ENCODE peak calls at places on chromosomes 5 and 9, in seven cellular contexts. G is OCI-LY7, B is MM.1S, M is tibial artery, T is neural progenitor cell, J is uterus, X is ovary. W is an unnamed sample.

GRCh38 chr5:37807015-37807414 is 32.8 kb downstream of the GDNF start:
- DNase-seq in G (no peak), T (no peak), M (no peak), J (no peak), X (no peak), B (no peak), W (no peak)

GRCh38 chr9:33813712-33814641 is 3.0 kb upstream of the UBE2R2 start:
- DNase-seq in G (peak; percentile 78), J (no peak), B (peak; percentile 63), T (peak; percentile 33), M (no peak), X (no peak), W (no peak)

GRCh38 chr5:32259033-32259432 is 53.7 kb downstream of the MTMR12 start:
- DNase-seq in B (no peak), J (no peak), X (no peak), G (no peak), T (no peak), M (no peak), W (no peak)

GRCh38 chr5:125668904-125669303 is 754.3 kb upstream of the GRAMD2B start:
- DNase-seq in J (no peak), T (peak; percentile 78), G (peak; percentile 1), X (no peak), B (peak; percentile 76), M (no peak), W (no peak)

GRCh38 chr9:127919253-127919815 is 2.5 kb upstream of the ST6GALNAC4 start:
- DNase-seq in B (no peak), M (peak; percentile 97), T (no peak), X (peak; percentile 73), J (peak; percentile 94), G (no peak), W (peak; percentile 94)

GRCh38 chr9:137411670-137412380 is 11.1 kb downstream of the EXD3 start:
- DNase-seq in X (peak; percentile 87), T (no peak), B (peak; percentile 64), J (peak; percentile 79), M (peak; percentile 89), G (no peak), W (peak; percentile 86)

GRCh38 chr9:108161520-108161919 is 672.0 kb upstream of the KLF4 start:
- DNase-seq in G (no peak), J (no peak), B (no peak), T (no peak), X (no peak), M (no peak), W (no peak)

GRCh38 chr9:93061260-93061751 is 2.8 kb downstream of the SUSD3 start:
- DNase-seq in M (no peak), B (no peak), J (peak; percentile 62), G (no peak), T (no peak), X (peak; percentile 60), W (no peak)

GRCh38 chr5:142399899-142400298 is 75.1 kb upstream of the SPRY4 start:
- DNase-seq in M (no peak), T (no peak), J (no peak), G (no peak), B (no peak), X (no peak), W (no peak)

GRCh38 chr9:113530022-113530635 is 66.6 kb downstream of the RGS3 start:
- DNase-seq in J (no peak), B (peak; percentile 68), M (peak; percentile 40), T (no peak), X (no peak), G (no peak), W (no peak)

GRCh38 chr9:124894741-124895170 is 32.8 kb downstream of the ARPC5L start:
- DNase-seq in M (no peak), T (peak; percentile 55), J (no peak), G (peak; percentile 83), B (peak; percentile 37), X (no peak), W (no peak)

GRCh38 chr9:129252937-129253819 is 75.1 kb upstream of the IER5L start:
- DNase-seq in B (no peak), M (peak; percentile 91), X (peak; percentile 57), J (no peak), G (no peak), T (peak; percentile 41), W (no peak)

GRCh38 chr5:17001418-17001817 is 65.3 kb upstream of the MYO10 start:
- DNase-seq in J (no peak), M (no peak), G (no peak), T (no peak), B (no peak), X (no peak), W (no peak)

GRCh38 chr9:37897665-37898064 is 6.3 kb downstream of the SLC25A51 start:
- DNase-seq in J (no peak), B (no peak), G (no peak), T (no peak), M (no peak), X (no peak), W (no peak)

GRCh38 chr5:171953860-171954701 is 52.4 kb downstream of the FBXW11 start:
- DNase-seq in M (no peak), J (no peak), T (no peak), X (no peak), G (no peak), B (no peak), W (peak; percentile 74)

GRCh38 chr9:91395553-91396470 is 27.8 kb downstream of the NFIL3 start:
- DNase-seq in J (no peak), T (no peak), X (no peak), B (peak; percentile 63), G (peak; percentile 7), M (no peak), W (no peak)

GRCh38 chr9:27514551-27514950 is 9.5 kb upstream of the IFNK start:
- DNase-seq in M (no peak), J (no peak), G (no peak), T (no peak), B (no peak), X (peak; percentile 30), W (peak; percentile 77)

GRCh38 chr5:150113047-150113744 is 26.8 kb upstream of the CSF1R start:
- DNase-seq in T (no peak), X (no peak), G (no peak), J (no peak), M (peak; percentile 87), B (no peak), W (no peak)

GRCh38 chr5:88322785-88323184 is 54.1 kb upstream of the TMEM161B start:
- DNase-seq in B (no peak), G (no peak), J (no peak), X (no peak), T (no peak), M (no peak), W (no peak)

GRCh38 chr9:16030513-16031185 is 477.8 kb downstream of the CCDC171 start:
- DNase-seq in T (no peak), G (no peak), B (peak; percentile 59), X (no peak), M (no peak), J (no peak), W (no peak)

GRCh38 chr5:153907170-153907775 is 131.4 kb downstream of the FAM114A2 start:
- DNase-seq in B (no peak), G (no peak), X (no peak), J (no peak), M (no peak), T (no peak), W (no peak)
- H3K4me3 ChIP-seq in B (no peak overlapping the region), G (no peak overlapping the region), X (no peak overlapping the region), J (no peak overlapping the region), M (no peak overlapping the region), T (no peak overlapping the region), W (no peak overlapping the region)

GRCh38 chr5:22023784-22024183 is 829.4 kb downstream of the CDH12 start:
- DNase-seq in B (no peak), J (no peak), X (no peak), M (no peak), G (no peak), T (no peak), W (no peak)
- H3K36me3 ChIP-seq in B (no peaks in the 10 kb centered on the region), J (no peaks in the 10 kb centered on the region), X (no peaks in the 10 kb centered on the region), M (no peaks in the 10 kb centered on the region), G (no peaks in the 10 kb centered on the region), T (no peaks in the 10 kb centered on the region), W (no peaks in the 10 kb centered on the region)

GRCh38 chr5:99285606-99286005 is 356.8 kb upstream of the CHD1 start:
- DNase-seq in G (no peak), T (no peak), X (no peak), B (no peak), M (no peak), J (no peak), W (peak; percentile 13)
- H3K4me3 ChIP-seq in G (no peak overlapping the region), T (no peak overlapping the region), X (no peak overlapping the region), B (no peak overlapping the region), M (no peak overlapping the region), J (no peak overlapping the region), W (no peak overlapping the region)

GRCh38 chr5:55356896-55357295 is 49.1 kb downstream of the MTREX start:
- DNase-seq in G (no peak), B (no peak), T (no peak), J (no peak), M (no peak), X (no peak), W (no peak)
- H3K36me3 ChIP-seq in G (peaks cover 93% of the 10 kb centered on the region), B (no peaks in the 10 kb centered on the region), T (peaks cover 25% of the 10 kb centered on the region), J (no peaks in the 10 kb centered on the region), M (peaks cover 43% of the 10 kb centered on the region), X (no peaks in the 10 kb centered on the region), W (peaks cover 14% of the 10 kb centered on the region)